ENCODE peak calls at places on chromosomes 12 and 14, in four cellular contexts. V, E, O and Q are unnamed samples.

GRCh38 chr14:64196026-64196425 is 98.1 kb downstream of the ESR2 start:
- DNase-seq in O (no peak), V (no peak), E (no peak), Q (no peak)

GRCh38 chr12:25397001-25397400 is 146.3 kb upstream of the KRAS start:
- DNase-seq in V (no peak), E (no peak), O (no peak), Q (no peak)

GRCh38 chr14:75981426-75981825 is 369 bp downstream of the TGFB3 start:
- DNase-seq in E (peak; percentile 46), V (no peak), O (no peak), Q (no peak)

GRCh38 chr14:64688801-64689200 is 15.4 kb upstream of the PLEKHG3 start:
- DNase-seq in E (no peak), V (no peak), O (no peak), Q (no peak)

GRCh38 chr12:130702966-130703732 is 12.9 kb downstream of the RIMBP2 start:
- DNase-seq in E (no peak), O (no peak), V (no peak), Q (no peak)

GRCh38 chr12:109910969-109911348 is 10.9 kb downstream of the TCHP start:
- DNase-seq in O (peak; percentile 68), E (no peak), V (no peak), Q (no peak)

GRCh38 chr14:47790477-47790876 is 115.1 kb upstream of the MDGA2 start:
- DNase-seq in V (no peak), E (no peak), O (peak; percentile 87), Q (no peak)

GRCh38 chr14:26595922-26596721 is 1.7 kb downstream of the NOVA1 start:
- DNase-seq in O (no peak), V (no peak), E (peak; percentile 41), Q (no peak)

GRCh38 chr14:37384870-37385596 is 187.3 kb downstream of the MIPOL1 start:
- DNase-seq in E (peak; percentile 85), V (no peak), O (no peak), Q (no peak)

GRCh38 chr12:29616664-29617409 is 119.4 kb upstream of the OVCH1 start:
- DNase-seq in E (no peak), V (no peak), O (peak; percentile 78), Q (no peak)

GRCh38 chr14:23123419-23123818 is 4.4 kb upstream of the CEBPE start:
- DNase-seq in O (no peak), V (peak; percentile 93), E (peak; percentile 41), Q (no peak)

GRCh38 chr12:92147491-92147890 is 1.8 kb upstream of the BTG1 start:
- DNase-seq in O (no peak), E (no peak), V (no peak), Q (no peak)

GRCh38 chr14:90797451-90797850 is 18.8 kb downstream of the TTC7B start:
- DNase-seq in V (no peak), O (no peak), E (no peak), Q (no peak)

GRCh38 chr12:89709994-89710872 is 1.6 kb upstream of the ATP2B1 start:
- DNase-seq in E (peak; percentile 47), V (peak; percentile 52), O (no peak), Q (peak; percentile 75)

GRCh38 chr12:52633383-52633782 is 15.0 kb upstream of the KRT73 start:
- DNase-seq in V (no peak), E (no peak), O (no peak), Q (peak; percentile 26)

GRCh38 chr14:64196668-64197411 is 97.3 kb downstream of the ESR2 start:
- DNase-seq in V (peak; percentile 40), O (peak; percentile 34), E (peak; percentile 29), Q (no peak)

GRCh38 chr12:40515041-40515825 is 177.0 kb upstream of the CNTN1 start:
- DNase-seq in E (no peak), V (no peak), O (peak; percentile 77), Q (no peak)

GRCh38 chr14:94051115-94051514 is 25.0 kb downstream of the OTUB2 start:
- DNase-seq in O (peak; percentile 23), E (no peak), V (peak; percentile 45), Q (no peak)

GRCh38 chr14:51527073-51527472 is 124.6 kb upstream of the FRMD6 start:
- DNase-seq in O (peak; percentile 34), E (no peak), V (no peak), Q (no peak)

GRCh38 chr12:65941388-65941787 is 117.1 kb downstream of the HMGA2 start:
- DNase-seq in O (peak; percentile 77), E (no peak), V (no peak), Q (no peak)

GRCh38 chr12:49364989-49365388 is 2.3 kb upstream of the SPATS2 start:
- DNase-seq in E (no peak), V (no peak), O (peak; percentile 76), Q (no peak)

GRCh38 chr12:58502236-58502635 is 418.1 kb downstream of the LRIG3 start:
- DNase-seq in V (no peak), O (no peak), E (peak; percentile 92), Q (no peak)

GRCh38 chr12:107668743-107669142 is 16.9 kb upstream of the PWP1 start:
- DNase-seq in O (no peak), E (no peak), V (no peak), Q (no peak)

GRCh38 chr14:63435838-63436237 is 107.3 kb downstream of the PPP2R5E start:
- DNase-seq in O (no peak), V (peak; percentile 72), E (peak; percentile 18), Q (peak; percentile 74)

GRCh38 chr12:107761502-107761904 is 566 bp upstream of the PRDM4 start:
- DNase-seq in V (no peak), O (no peak), E (no peak), Q (no peak)

GRCh38 chr12:93671044-93671443 is 6.1 kb upstream of the CRADD start:
- DNase-seq in E (no peak), O (no peak), V (no peak), Q (no peak)

GRCh38 chr12:25715147-25715546 is 162.1 kb upstream of the LMNTD1 start:
- DNase-seq in O (no peak), V (no peak), E (no peak), Q (no peak)

GRCh38 chr14:45526715-45527549 is 273.9 kb upstream of the MIS18BP1 start:
- DNase-seq in V (peak; percentile 49), E (peak; percentile 27), O (peak; percentile 62), Q (no peak)

GRCh38 chr14:68846466-68846865 is 53.6 kb upstream of the ZFP36L1 start:
- DNase-seq in V (no peak), O (no peak), E (no peak), Q (no peak)

GRCh38 chr12:39919790-39920189 is 186.1 kb downstream of the SLC2A13 start:
- DNase-seq in V (no peak), O (no peak), E (no peak), Q (no peak)

GRCh38 chr14:60215127-60215444 is 33.9 kb upstream of the PPM1A start:
- DNase-seq in O (no peak), V (no peak), E (no peak), Q (no peak)

GRCh38 chr12:107369679-107370078 is 276.3 kb upstream of the CRY1 start:
- DNase-seq in V (no peak), O (no peak), E (no peak), Q (no peak)

GRCh38 chr12:19799216-19799615 is 359.9 kb downstream of the AEBP2 start:
- DNase-seq in O (peak; percentile 86), V (no peak), E (no peak), Q (no peak)

GRCh38 chr12:109264095-109264942 is 44.8 kb downstream of the FOXN4 start:
- DNase-seq in O (peak; percentile 64), E (peak; percentile 53), V (peak; percentile 82), Q (peak; percentile 76)

GRCh38 chr12:51846911-51847829 is 1.3 kb downstream of the FIGNL2 start:
- DNase-seq in O (no peak), V (no peak), E (peak; percentile 23), Q (no peak)

GRCh38 chr14:64717870-64718269 is 13.6 kb downstream of the PLEKHG3 start:
- DNase-seq in O (no peak), E (no peak), V (no peak), Q (no peak)